ENCODE peak calls at places on chromosomes 5 and 9, in nine cellular contexts. V is psoas muscle, Y is PC-3, G is body of pancreas, D is ovary, K is left ventricle myocardium inferior, T is heart right ventricle, R is upper lobe of left lung, J is GM23338. A is an unnamed sample.

GRCh38 chr5:94276751-94277150 is 341.7 kb downstream of the KIAA0825 start:
- DNase-seq in V (no peak), Y (no peak), G (no peak), D (no peak), K (no peak), T (no peak), R (no peak), J (no peak), A (no peak)

GRCh38 chr5:93054424-93055165 is 526.4 kb downstream of the NR2F1-AS1 start:
- DNase-seq in V (no peak), Y (no peak), G (no peak), D (no peak), K (no peak), T (no peak), R (no peak), J (no peak), A (no peak)

GRCh38 chr9:113574381-113575262 is 111.1 kb downstream of the RGS3 start:
- DNase-seq in V (peak; percentile 55), Y (peak; percentile 8), G (peak; percentile 5), D (peak; percentile 12), K (peak; percentile 11), T (no peak), R (no peak), J (no peak), A (peak; percentile 17)

GRCh38 chr9:114161518-114161917 is 6.2 kb downstream of the COL27A1 start:
- DNase-seq in V (no peak), Y (no peak), G (no peak), D (no peak), K (no peak), T (no peak), R (no peak), J (no peak), A (no peak)

GRCh38 chr5:148912714-148913398 is 86.4 kb downstream of the ADRB2 start:
- DNase-seq in V (no peak), Y (peak; percentile 100), G (peak; percentile 24), D (no peak), K (no peak), T (no peak), R (no peak), J (peak; percentile 88), A (no peak)

GRCh38 chr9:33177633-33178032 is 10.5 kb upstream of the B4GALT1 start:
- DNase-seq in V (no peak), Y (no peak), G (no peak), D (no peak), K (no peak), T (no peak), R (no peak), J (no peak), A (no peak)

GRCh38 chr5:170480277-170480676 is 23.5 kb upstream of the KCNIP1 start:
- DNase-seq in V (no peak), Y (no peak), G (no peak), D (no peak), K (no peak), T (no peak), R (no peak), J (no peak), A (no peak)

GRCh38 chr9:22241024-22241423 is 205.6 kb upstream of the DMRTA1 start:
- DNase-seq in V (no peak), Y (no peak), G (no peak), D (no peak), K (no peak), T (no peak), R (no peak), J (no peak), A (no peak)

GRCh38 chr5:168048486-168048885 is 243.0 kb upstream of the WWC1 start:
- DNase-seq in V (no peak), Y (no peak), G (no peak), D (no peak), K (no peak), T (no peak), R (no peak), J (no peak), A (no peak)

GRCh38 chr9:121088576-121088975 is 13.8 kb downstream of the CNTRL start:
- DNase-seq in V (no peak), Y (no peak), G (no peak), D (no peak), K (no peak), T (no peak), R (no peak), J (no peak), A (no peak)
- H3K36me3 ChIP-seq in V (peaks cover 13% of the 10 kb centered on the region), Y (no peaks in the 10 kb centered on the region), G (peaks cover 2% of the 10 kb centered on the region), D (no peaks in the 10 kb centered on the region), K (peaks cover 23% of the 10 kb centered on the region), T (peaks cover 49% of the 10 kb centered on the region), R (no peaks in the 10 kb centered on the region), J (no peaks in the 10 kb centered on the region), A (no peaks in the 10 kb centered on the region)

DNA sequence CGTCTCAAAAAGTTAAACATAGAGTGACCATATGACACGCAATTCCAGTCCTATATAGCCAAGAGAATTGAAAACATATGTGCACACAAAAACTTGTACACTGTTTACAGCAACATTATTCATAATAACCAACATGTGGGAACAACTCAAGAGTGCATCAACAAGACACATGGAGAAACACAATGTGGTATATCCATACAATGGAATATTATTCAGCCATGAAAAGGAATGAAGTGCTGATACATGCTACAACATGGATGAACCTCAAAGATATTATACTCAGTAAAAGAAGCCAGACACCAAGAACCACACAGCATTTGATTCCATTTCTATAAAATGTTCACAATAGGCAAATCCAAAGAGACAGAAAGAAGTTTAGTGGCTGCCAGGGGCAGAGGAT is 317.0 kb downstream of the NSG2 start:
- DNase-seq in V (no peak), Y (no peak), G (no peak), D (no peak), K (no peak), T (no peak), R (no peak), J (no peak), A (no peak)
- TF ChIP-seq CTCF in V (no peak), Y (no peak), G (no peak), D (no peak), K (no peak), T (no peak), R (no peak), J (no peak), A (no peak)

GRCh38 chr9:111572945-111573604 is 26.4 kb downstream of the PTGR1 start:
- DNase-seq in V (no peak), Y (no peak), G (peak; percentile 11), D (peak; percentile 44), K (no peak), T (peak; percentile 32), R (no peak), J (no peak), A (no peak)
- H3K36me3 ChIP-seq in V (peaks cover 92% of the 10 kb centered on the region), Y (peaks cover 62% of the 10 kb centered on the region), G (peaks cover 28% of the 10 kb centered on the region), D (no peaks in the 10 kb centered on the region), K (peaks cover 96% of the 10 kb centered on the region), T (peaks cover 100% of the 10 kb centered on the region), R (peaks cover 69% of the 10 kb centered on the region), J (peaks cover 20% of the 10 kb centered on the region), A (peaks cover 14% of the 10 kb centered on the region)

DNA sequence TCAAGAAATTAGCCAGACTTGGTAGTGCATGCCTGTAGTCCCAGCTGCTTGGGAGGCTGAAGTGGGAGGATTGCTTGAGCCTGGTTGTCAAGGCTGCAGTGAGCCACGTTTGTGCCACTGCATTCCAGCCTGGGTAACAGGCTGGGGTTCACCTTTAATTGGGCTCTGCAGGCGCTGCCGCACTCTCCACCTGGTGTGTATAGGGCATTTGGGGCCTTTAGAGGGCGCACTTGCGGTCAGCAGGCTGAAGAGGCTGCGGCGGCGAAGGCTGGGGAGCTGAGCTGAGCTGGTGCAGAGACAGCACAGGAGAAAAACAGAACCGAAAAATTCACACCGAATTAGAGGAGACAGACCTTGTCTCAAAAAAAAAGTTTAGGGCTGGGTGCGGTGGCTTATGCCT is 31.2 kb downstream of the CDK7 start:
- DNase-seq in V (no peak), Y (peak; percentile 7), G (no peak), D (no peak), K (no peak), T (no peak), R (peak; percentile 66), J (peak; percentile 94), A (no peak)
- TF ChIP-seq CTCF in V (peak; percentile 5), Y (peak; percentile 48), G (no peak), D (no peak), K (no peak), T (peak; percentile 28), R (no peak), J (peak; percentile 92), A (no peak)

DNA sequence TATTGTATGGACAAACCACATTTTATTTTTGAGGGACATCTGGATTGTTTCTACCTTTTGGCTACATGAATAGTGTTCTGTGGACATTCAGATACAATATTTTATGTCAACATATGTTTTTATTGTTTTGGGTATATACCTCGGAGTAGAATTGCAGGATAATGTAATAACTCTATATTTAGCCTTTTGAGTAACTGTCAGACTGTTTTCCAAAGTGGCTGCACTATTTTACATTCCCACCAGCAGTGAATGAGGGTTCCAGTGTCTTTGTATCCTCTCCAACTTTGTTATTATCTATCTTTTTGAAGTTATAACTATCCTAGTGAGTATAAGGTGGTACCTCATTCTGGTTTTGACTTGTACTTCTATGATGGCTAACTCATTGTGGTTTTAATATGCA is 11.0 kb downstream of the NDUFS4 start:
- DNase-seq in V (no peak), Y (no peak), G (no peak), D (no peak), K (no peak), T (no peak), R (no peak), J (no peak), A (no peak)
- H3K36me3 ChIP-seq in V (no peaks in the 10 kb centered on the region), Y (no peaks in the 10 kb centered on the region), G (no peaks in the 10 kb centered on the region), D (no peaks in the 10 kb centered on the region), K (no peaks in the 10 kb centered on the region), T (no peaks in the 10 kb centered on the region), R (no peaks in the 10 kb centered on the region), J (peaks cover 3% of the 10 kb centered on the region), A (no peaks in the 10 kb centered on the region)

GRCh38 chr9:88722753-88723152 is 187.8 kb downstream of the NXNL2 start:
- DNase-seq in V (no peak), Y (peak; percentile 47), G (no peak), D (no peak), K (no peak), T (no peak), R (no peak), J (peak; percentile 54), A (no peak)
- TF ChIP-seq CTCF in V (no peak), Y (peak; percentile 61), G (no peak), D (no peak), K (peak; percentile 57), T (peak; percentile 37), R (no peak), J (peak; percentile 56), A (no peak)